ENCODE peak calls at places on chromosomes 16 and 17, in seven cellular contexts. One of them, this sample, is unnamed.

GRCh38 chr17:60151355-60151754 is 1.6 kb downstream of the CA4 start:
- DNase-seq in GM03348: no peak
- DNase-seq in Right ventricle myocardium superior: peak; percentile 12
- DNase-seq in right atrium auricular region: no peak
- DNase-seq in stimulated activated CD4-positive, alpha-beta T cell treated with anti-CD3 and anti-CD28 coated beads, Interleukin-2, amount 100 ng/mL, for 48 hours: no peak
- DNase-seq in COR-L47: no peak
- DNase-seq in ecto neural progenitor cell: no peak
- DNase-seq in this sample: no peak

GRCh38 chr17:76405967-76406647 is 21.7 kb downstream of the SPHK1 start:
- DNase-seq in GM03348: no peak
- DNase-seq in Right ventricle myocardium superior: peak; percentile 90
- DNase-seq in right atrium auricular region: peak; percentile 67
- DNase-seq in stimulated activated CD4-positive, alpha-beta T cell treated with anti-CD3 and anti-CD28 coated beads, Interleukin-2, amount 100 ng/mL, for 48 hours: no peak
- DNase-seq in COR-L47: peak; percentile 94
- DNase-seq in ecto neural progenitor cell: no peak
- DNase-seq in this sample: peak; percentile 83

GRCh38 chr17:37605813-37606505 is 3.3 kb downstream of the SYNRG start:
- DNase-seq in GM03348: no peak
- DNase-seq in Right ventricle myocardium superior: no peak
- DNase-seq in right atrium auricular region: no peak
- DNase-seq in stimulated activated CD4-positive, alpha-beta T cell treated with anti-CD3 and anti-CD28 coated beads, Interleukin-2, amount 100 ng/mL, for 48 hours: no peak
- DNase-seq in COR-L47: no peak
- DNase-seq in ecto neural progenitor cell: no peak
- DNase-seq in this sample: no peak

GRCh38 chr16:19113577-19114358 is at the start of gene ITPRIPL2:
- DNase-seq in GM03348: peak; percentile 96
- DNase-seq in Right ventricle myocardium superior: peak; percentile 96
- DNase-seq in right atrium auricular region: peak; percentile 90
- DNase-seq in stimulated activated CD4-positive, alpha-beta T cell treated with anti-CD3 and anti-CD28 coated beads, Interleukin-2, amount 100 ng/mL, for 48 hours: peak; percentile 26
- DNase-seq in COR-L47: no peak
- DNase-seq in ecto neural progenitor cell: peak; percentile 72
- DNase-seq in this sample: peak; percentile 94

GRCh38 chr17:50575581-50576210 is 15.2 kb downstream of the CACNA1G start:
- DNase-seq in GM03348: no peak
- DNase-seq in Right ventricle myocardium superior: no peak
- DNase-seq in right atrium auricular region: no peak
- DNase-seq in stimulated activated CD4-positive, alpha-beta T cell treated with anti-CD3 and anti-CD28 coated beads, Interleukin-2, amount 100 ng/mL, for 48 hours: no peak
- DNase-seq in COR-L47: no peak
- DNase-seq in ecto neural progenitor cell: no peak
- DNase-seq in this sample: no peak

GRCh38 chr17:4479982-4480751 is 18.5 kb upstream of the SPNS2 start:
- DNase-seq in GM03348: no peak
- DNase-seq in Right ventricle myocardium superior: no peak
- DNase-seq in right atrium auricular region: no peak
- DNase-seq in stimulated activated CD4-positive, alpha-beta T cell treated with anti-CD3 and anti-CD28 coated beads, Interleukin-2, amount 100 ng/mL, for 48 hours: no peak
- DNase-seq in COR-L47: no peak
- DNase-seq in ecto neural progenitor cell: no peak
- DNase-seq in this sample: no peak

GRCh38 chr17:83173180-83173996 is 94.0 kb downstream of the METRNL start:
- DNase-seq in GM03348: peak; percentile 3
- DNase-seq in Right ventricle myocardium superior: peak; percentile 3
- DNase-seq in right atrium auricular region: peak; percentile 32
- DNase-seq in stimulated activated CD4-positive, alpha-beta T cell treated with anti-CD3 and anti-CD28 coated beads, Interleukin-2, amount 100 ng/mL, for 48 hours: no peak
- DNase-seq in COR-L47: no peak
- DNase-seq in ecto neural progenitor cell: peak; percentile 36
- DNase-seq in this sample: no peak

GRCh38 chr16:58733248-58733670 is 857 bp downstream of the GOT2 start:
- DNase-seq in GM03348: peak; percentile 39
- DNase-seq in Right ventricle myocardium superior: no peak
- DNase-seq in right atrium auricular region: no peak
- DNase-seq in stimulated activated CD4-positive, alpha-beta T cell treated with anti-CD3 and anti-CD28 coated beads, Interleukin-2, amount 100 ng/mL, for 48 hours: no peak
- DNase-seq in COR-L47: no peak
- DNase-seq in ecto neural progenitor cell: no peak
- DNase-seq in this sample: no peak

GRCh38 chr17:39261286-39261685 is 35.5 kb upstream of the STAC2 start:
- DNase-seq in GM03348: no peak
- DNase-seq in Right ventricle myocardium superior: no peak
- DNase-seq in right atrium auricular region: peak; percentile 5
- DNase-seq in stimulated activated CD4-positive, alpha-beta T cell treated with anti-CD3 and anti-CD28 coated beads, Interleukin-2, amount 100 ng/mL, for 48 hours: no peak
- DNase-seq in COR-L47: no peak
- DNase-seq in ecto neural progenitor cell: no peak
- DNase-seq in this sample: no peak

GRCh38 chr16:58734459-58734787 is 307 bp upstream of the GOT2 start:
- DNase-seq in GM03348: no peak
- DNase-seq in Right ventricle myocardium superior: no peak
- DNase-seq in right atrium auricular region: no peak
- DNase-seq in stimulated activated CD4-positive, alpha-beta T cell treated with anti-CD3 and anti-CD28 coated beads, Interleukin-2, amount 100 ng/mL, for 48 hours: no peak
- DNase-seq in COR-L47: no peak
- DNase-seq in ecto neural progenitor cell: no peak
- DNase-seq in this sample: no peak

GRCh38 chr17:4358154-4358553 is 8.3 kb downstream of the UBE2G1 start:
- DNase-seq in GM03348: no peak
- DNase-seq in Right ventricle myocardium superior: no peak
- DNase-seq in right atrium auricular region: peak; percentile 7
- DNase-seq in stimulated activated CD4-positive, alpha-beta T cell treated with anti-CD3 and anti-CD28 coated beads, Interleukin-2, amount 100 ng/mL, for 48 hours: no peak
- DNase-seq in COR-L47: no peak
- DNase-seq in ecto neural progenitor cell: no peak
- DNase-seq in this sample: no peak

GRCh38 chr16:25013049-25013448 is 2.1 kb downstream of the ARHGAP17 start:
- DNase-seq in GM03348: no peak
- DNase-seq in Right ventricle myocardium superior: no peak
- DNase-seq in right atrium auricular region: no peak
- DNase-seq in stimulated activated CD4-positive, alpha-beta T cell treated with anti-CD3 and anti-CD28 coated beads, Interleukin-2, amount 100 ng/mL, for 48 hours: no peak
- DNase-seq in COR-L47: no peak
- DNase-seq in ecto neural progenitor cell: no peak
- DNase-seq in this sample: no peak

GRCh38 chr16:87064731-87065720 is 252.2 kb downstream of the C16orf95 start:
- DNase-seq in GM03348: no peak
- DNase-seq in Right ventricle myocardium superior: no peak
- DNase-seq in right atrium auricular region: no peak
- DNase-seq in stimulated activated CD4-positive, alpha-beta T cell treated with anti-CD3 and anti-CD28 coated beads, Interleukin-2, amount 100 ng/mL, for 48 hours: no peak
- DNase-seq in COR-L47: no peak
- DNase-seq in ecto neural progenitor cell: no peak
- DNase-seq in this sample: no peak

This sample was measured in left cardiac atrium.